ENCODE peak calls at places on chromosomes 7 and 10, in eight cellular contexts. One of them, this sample, is unnamed.
A peak's percentile ranks its signal among the peaks of the same experiment; 100 is the strongest.

GRCh38 chr10:27258838-27259532 is 18.4 kb upstream of the ACBD5 start:
- DNase-seq in tibial nerve: no peak
- DNase-seq in heart left ventricle: peak; percentile 39
- DNase-seq in Peyer's patch: peak; percentile 60
- DNase-seq in K562: no peak
- DNase-seq in spleen: peak; percentile 82
- DNase-seq in uterus: no peak
- DNase-seq in suprapubic skin: no peak
- DNase-seq in this sample: no peak

GRCh38 chr7:133794490-133794889 is 332.6 kb upstream of the LRGUK start:
- DNase-seq in uterus: no peak
- DNase-seq in Peyer's patch: no peak
- DNase-seq in suprapubic skin: no peak
- DNase-seq in spleen: no peak
- DNase-seq in heart left ventricle: no peak
- DNase-seq in K562: no peak
- DNase-seq in tibial nerve: peak; percentile 29
- DNase-seq in this sample: no peak

GRCh38 chr10:99621454-99622246 is 1.4 kb upstream of the SLC25A28 start:
- DNase-seq in suprapubic skin: no peak
- DNase-seq in Peyer's patch: no peak
- DNase-seq in uterus: no peak
- DNase-seq in heart left ventricle: no peak
- DNase-seq in tibial nerve: no peak
- DNase-seq in K562: no peak
- DNase-seq in spleen: peak; percentile 82
- DNase-seq in this sample: no peak

GRCh38 chr10:111698711-111699110 is 484.9 kb downstream of the GPAM start:
- DNase-seq in spleen: no peak
- DNase-seq in suprapubic skin: no peak
- DNase-seq in Peyer's patch: no peak
- DNase-seq in tibial nerve: no peak
- DNase-seq in K562: no peak
- DNase-seq in uterus: no peak
- DNase-seq in heart left ventricle: no peak
- DNase-seq in this sample: no peak

GRCh38 chr10:35712486-35712885 is 70.4 kb upstream of the FZD8 start:
- DNase-seq in suprapubic skin: no peak
- DNase-seq in uterus: no peak
- DNase-seq in spleen: no peak
- DNase-seq in heart left ventricle: no peak
- DNase-seq in K562: no peak
- DNase-seq in Peyer's patch: no peak
- DNase-seq in tibial nerve: no peak
- DNase-seq in this sample: no peak

GRCh38 chr7:105602325-105603305 is 21.3 kb upstream of the EFCAB10 start:
- DNase-seq in uterus: no peak
- DNase-seq in heart left ventricle: no peak
- DNase-seq in K562: no peak
- DNase-seq in Peyer's patch: no peak
- DNase-seq in tibial nerve: no peak
- DNase-seq in suprapubic skin: no peak
- DNase-seq in spleen: no peak
- DNase-seq in this sample: no peak

GRCh38 chr7:117076426-117076943 is 123.2 kb downstream of the ST7 start:
- DNase-seq in heart left ventricle: peak; percentile 76
- DNase-seq in K562: no peak
- DNase-seq in suprapubic skin: no peak
- DNase-seq in uterus: no peak
- DNase-seq in spleen: no peak
- DNase-seq in Peyer's patch: no peak
- DNase-seq in tibial nerve: no peak
- DNase-seq in this sample: no peak

GRCh38 chr7:102991077-102991539 is 78.3 kb downstream of the LRRC17 start:
- DNase-seq in heart left ventricle: no peak
- DNase-seq in Peyer's patch: no peak
- DNase-seq in tibial nerve: no peak
- DNase-seq in uterus: no peak
- DNase-seq in suprapubic skin: no peak
- DNase-seq in K562: no peak
- DNase-seq in spleen: no peak
- DNase-seq in this sample: no peak

DNA sequence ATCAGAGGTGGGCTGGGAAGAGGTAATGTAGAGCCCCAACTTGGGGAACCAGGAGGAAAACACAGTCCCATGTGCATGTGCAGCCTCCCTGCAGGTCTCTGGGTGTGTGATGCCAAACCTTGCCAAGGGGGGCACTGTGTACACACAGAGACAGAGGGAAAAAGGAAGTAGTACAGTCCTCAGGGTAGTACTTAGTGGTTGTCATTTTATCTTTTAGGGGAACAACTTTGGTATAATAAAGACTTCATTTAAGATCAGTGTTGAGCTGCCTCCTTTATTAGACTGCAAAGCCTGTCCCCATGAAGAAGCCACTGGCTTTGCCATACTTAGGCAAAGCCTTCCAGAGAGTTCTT is 151.8 kb downstream of the CDH23 start:
- DNase-seq in suprapubic skin: no peak
- DNase-seq in K562: peak; percentile 71
- DNase-seq in uterus: no peak
- DNase-seq in spleen: no peak
- DNase-seq in tibial nerve: no peak
- DNase-seq in Peyer's patch: no peak
- DNase-seq in heart left ventricle: no peak
- DNase-seq in this sample: no peak
- TF ChIP-seq CTCF in suprapubic skin: no peak
- TF ChIP-seq CTCF in K562: peak; percentile 64
- TF ChIP-seq CTCF in uterus: no peak
- TF ChIP-seq CTCF in spleen: peak; percentile 45
- TF ChIP-seq CTCF in tibial nerve: no peak
- TF ChIP-seq CTCF in Peyer's patch: peak; percentile 33
- TF ChIP-seq CTCF in heart left ventricle: no peak
- TF ChIP-seq CTCF in this sample: no peak

GRCh38 chr7:35985126-35985754 is 167.8 kb upstream of the EEPD1 start:
- DNase-seq in suprapubic skin: peak; percentile 85
- DNase-seq in heart left ventricle: peak; percentile 84
- DNase-seq in spleen: peak; percentile 93
- DNase-seq in tibial nerve: peak; percentile 75
- DNase-seq in uterus: peak; percentile 75
- DNase-seq in K562: peak; percentile 70
- DNase-seq in Peyer's patch: peak; percentile 91
- DNase-seq in this sample: peak; percentile 79
- TF ChIP-seq POLR2A in suprapubic skin: no peak
- TF ChIP-seq POLR2A in heart left ventricle: no peak
- TF ChIP-seq POLR2A in spleen: no peak
- TF ChIP-seq POLR2A in tibial nerve: no peak
- TF ChIP-seq POLR2A in uterus: no peak
- TF ChIP-seq POLR2A in K562: no peak
- TF ChIP-seq POLR2A in Peyer's patch: no peak
- TF ChIP-seq POLR2A in this sample: no peak

DNA sequence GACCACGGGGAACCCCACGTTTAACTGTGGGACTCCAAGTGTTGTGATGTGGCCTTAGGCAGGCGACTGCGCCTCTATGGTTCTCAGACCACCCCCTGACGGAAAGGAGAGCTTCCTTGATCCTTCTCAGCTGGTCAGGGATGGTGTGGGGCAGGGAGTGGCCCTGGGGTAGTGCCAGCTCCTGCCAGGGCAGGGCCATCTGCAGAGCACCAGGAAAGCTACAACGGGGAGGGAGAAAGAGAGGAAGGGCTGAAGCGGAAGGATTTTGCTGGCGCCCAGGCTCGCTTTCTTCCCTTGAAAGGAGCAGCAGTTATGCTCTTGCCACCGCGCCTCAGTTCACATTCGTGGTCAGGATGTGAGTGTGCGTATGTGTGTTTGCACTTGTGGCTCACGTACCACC is 74.9 kb upstream of the PCBD1 start:
- DNase-seq in suprapubic skin: no peak
- DNase-seq in K562: no peak
- DNase-seq in heart left ventricle: no peak
- DNase-seq in uterus: no peak
- DNase-seq in spleen: peak; percentile 54
- DNase-seq in tibial nerve: no peak
- DNase-seq in Peyer's patch: no peak
- DNase-seq in this sample: no peak
- H3K4me1 ChIP-seq in suprapubic skin: no peaks in the 10 kb centered on the region
- H3K4me1 ChIP-seq in K562: no peaks in the 10 kb centered on the region
- H3K4me1 ChIP-seq in heart left ventricle: no peaks in the 10 kb centered on the region
- H3K4me1 ChIP-seq in uterus: no peaks in the 10 kb centered on the region
- H3K4me1 ChIP-seq in spleen: no peaks in the 10 kb centered on the region
- H3K4me1 ChIP-seq in tibial nerve: no peaks in the 10 kb centered on the region
- H3K4me1 ChIP-seq in Peyer's patch: no peaks in the 10 kb centered on the region
- H3K4me1 ChIP-seq in this sample: no peaks in the 10 kb centered on the region

GRCh38 chr10:90288403-90288933 is 569.4 kb downstream of the HTR7 start:
- DNase-seq in spleen: no peak
- DNase-seq in heart left ventricle: no peak
- DNase-seq in suprapubic skin: no peak
- DNase-seq in uterus: no peak
- DNase-seq in Peyer's patch: no peak
- DNase-seq in K562: no peak
- DNase-seq in tibial nerve: no peak
- DNase-seq in this sample: no peak
- TF ChIP-seq CTCF in spleen: no peak
- TF ChIP-seq CTCF in heart left ventricle: no peak
- TF ChIP-seq CTCF in suprapubic skin: no peak
- TF ChIP-seq CTCF in uterus: no peak
- TF ChIP-seq CTCF in Peyer's patch: no peak
- TF ChIP-seq CTCF in K562: no peak
- TF ChIP-seq CTCF in tibial nerve: no peak
- TF ChIP-seq CTCF in this sample: no peak

GRCh38 chr10:79195091-79195923 is 126.5 kb downstream of the ZMIZ1 start:
- DNase-seq in suprapubic skin: peak; percentile 88
- DNase-seq in spleen: peak; percentile 96
- DNase-seq in uterus: peak; percentile 88
- DNase-seq in heart left ventricle: peak; percentile 90
- DNase-seq in tibial nerve: peak; percentile 83
- DNase-seq in K562: peak; percentile 91
- DNase-seq in Peyer's patch: peak; percentile 92
- DNase-seq in this sample: peak; percentile 90
- TF ChIP-seq POLR2A in suprapubic skin: no peak
- TF ChIP-seq POLR2A in spleen: no peak
- TF ChIP-seq POLR2A in uterus: peak; percentile 11
- TF ChIP-seq POLR2A in heart left ventricle: no peak
- TF ChIP-seq POLR2A in tibial nerve: no peak
- TF ChIP-seq POLR2A in K562: no peak
- TF ChIP-seq POLR2A in Peyer's patch: no peak
- TF ChIP-seq POLR2A in this sample: no peak

GRCh38 chr10:125692246-125692931 is 9.4 kb upstream of the TEX36 start:
- DNase-seq in tibial nerve: no peak
- DNase-seq in spleen: no peak
- DNase-seq in K562: no peak
- DNase-seq in heart left ventricle: no peak
- DNase-seq in uterus: no peak
- DNase-seq in suprapubic skin: no peak
- DNase-seq in Peyer's patch: no peak
- DNase-seq in this sample: no peak

GRCh38 chr10:125689955-125690569 is 7.1 kb upstream of the TEX36 start:
- DNase-seq in spleen: no peak
- DNase-seq in suprapubic skin: no peak
- DNase-seq in heart left ventricle: no peak
- DNase-seq in uterus: no peak
- DNase-seq in Peyer's patch: no peak
- DNase-seq in tibial nerve: no peak
- DNase-seq in K562: no peak
- DNase-seq in this sample: peak; percentile 45

GRCh38 chr10:125694874-125695273 is 11.9 kb upstream of the TEX36 start:
- DNase-seq in heart left ventricle: no peak
- DNase-seq in tibial nerve: no peak
- DNase-seq in K562: no peak
- DNase-seq in spleen: no peak
- DNase-seq in suprapubic skin: no peak
- DNase-seq in Peyer's patch: no peak
- DNase-seq in uterus: no peak
- DNase-seq in this sample: peak; percentile 53

GRCh38 chr10:125692932-125693847 is 10.2 kb upstream of the TEX36 start:
- DNase-seq in suprapubic skin: no peak
- DNase-seq in uterus: no peak
- DNase-seq in K562: no peak
- DNase-seq in Peyer's patch: no peak
- DNase-seq in tibial nerve: no peak
- DNase-seq in heart left ventricle: no peak
- DNase-seq in spleen: no peak
- DNase-seq in this sample: peak; percentile 61

GRCh38 chr10:125691160-125691981 is 8.4 kb upstream of the TEX36 start:
- DNase-seq in uterus: no peak
- DNase-seq in K562: no peak
- DNase-seq in heart left ventricle: no peak
- DNase-seq in Peyer's patch: no peak
- DNase-seq in tibial nerve: no peak
- DNase-seq in spleen: no peak
- DNase-seq in suprapubic skin: no peak
- DNase-seq in this sample: no peak
- H3K4me1 ChIP-seq in uterus: no peaks in the 10 kb centered on the region
- H3K4me1 ChIP-seq in K562: no peaks in the 10 kb centered on the region
- H3K4me1 ChIP-seq in heart left ventricle: no peaks in the 10 kb centered on the region
- H3K4me1 ChIP-seq in Peyer's patch: no peaks in the 10 kb centered on the region
- H3K4me1 ChIP-seq in tibial nerve: peaks cover 10% of the 10 kb centered on the region
- H3K4me1 ChIP-seq in spleen: no peaks in the 10 kb centered on the region
- H3K4me1 ChIP-seq in suprapubic skin: peaks cover 35% of the 10 kb centered on the region
- H3K4me1 ChIP-seq in this sample: peaks cover 7% of the 10 kb centered on the region

DNA sequence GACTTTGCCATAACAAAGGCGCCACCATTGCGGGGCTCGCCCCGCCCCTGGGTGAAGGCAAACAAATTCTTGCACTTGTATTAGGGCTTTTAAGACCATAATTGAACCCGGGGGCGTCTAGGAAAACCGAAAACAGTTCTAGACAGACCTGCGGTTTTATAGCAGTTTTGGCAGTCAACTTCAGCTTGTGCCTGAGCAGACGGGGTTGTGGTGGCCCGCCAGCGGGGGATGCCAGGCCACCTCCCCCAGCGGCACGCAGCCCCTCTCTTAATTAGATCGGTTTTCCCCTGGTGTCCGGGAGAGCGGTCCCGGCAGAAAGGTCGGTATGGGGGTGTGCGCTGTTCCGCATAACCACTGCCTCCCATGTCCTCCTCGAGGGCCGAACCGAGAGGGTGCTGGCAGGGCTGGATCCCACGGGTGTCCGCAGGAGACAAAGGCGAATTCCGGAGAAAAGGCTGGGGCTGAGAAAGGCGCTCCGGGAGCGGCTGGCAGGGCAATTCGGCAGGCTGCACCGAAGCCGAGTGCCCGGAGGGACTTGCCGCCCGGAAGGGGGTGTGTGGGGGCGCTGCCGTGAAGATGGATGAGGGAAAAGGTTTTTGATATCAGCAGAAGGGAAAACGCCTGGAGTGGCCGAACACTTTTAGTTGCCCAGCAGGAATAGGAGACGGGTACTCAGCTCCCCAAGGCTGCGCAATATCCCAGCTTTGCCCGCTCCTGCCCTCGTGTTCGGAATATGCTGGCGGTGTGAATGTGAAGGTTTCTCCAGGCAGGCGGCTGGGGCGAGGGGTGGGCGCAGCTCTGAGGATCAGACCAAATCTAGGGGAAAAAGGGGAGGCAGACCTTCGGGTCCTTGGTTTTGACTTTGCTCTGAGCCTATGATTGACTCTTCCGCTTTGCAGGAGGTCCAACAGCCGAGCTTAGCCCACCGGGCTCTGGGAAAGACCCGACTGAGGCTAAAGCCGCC is 3.0 kb upstream of the HOXA11 start:
- DNase-seq in Peyer's patch: peak; percentile 42
- DNase-seq in tibial nerve: no peak
- DNase-seq in K562: no peak
- DNase-seq in heart left ventricle: no peak
- DNase-seq in spleen: no peak
- DNase-seq in suprapubic skin: peak; percentile 60
- DNase-seq in uterus: no peak
- DNase-seq in this sample: no peak
- TF ChIP-seq CTCF in Peyer's patch: no peak
- TF ChIP-seq CTCF in tibial nerve: no peak
- TF ChIP-seq CTCF in K562: no peak
- TF ChIP-seq CTCF in heart left ventricle: no peak
- TF ChIP-seq CTCF in spleen: no peak
- TF ChIP-seq CTCF in suprapubic skin: no peak
- TF ChIP-seq CTCF in uterus: no peak
- TF ChIP-seq CTCF in this sample: no peak

This sample was measured in prostate gland.